ENCODE peak calls at places on chromosome 12, in ten cellular contexts. Z is transverse colon, A is GM12864, M is AG09309, J is H7, I is left lung, L is psoas muscle, E is IMR-90, K is PC-9, F is foreskin fibroblast. S is an unnamed sample.

GRCh38 chr12:64390275-64390851 is at the start of gene C12orf56:
- DNase-seq in E (no peak), I (no peak), F (peak), J (peak), K (no peak), M (no peak), A (no peak), L (peak), Z (peak), S (no peak)

GRCh38 chr12:88865537-88865936 is 285.3 kb upstream of the KITLG start:
- DNase-seq in Z (no peak), E (no peak), I (no peak), J (no peak), M (no peak), L (no peak), A (no peak), K (no peak), F (no peak), S (no peak)

GRCh38 chr12:68336754-68337343 is 4.7 kb upstream of the MDM1 start:
- DNase-seq in E (no peak), F (no peak), L (no peak), K (no peak), A (no peak), Z (peak), M (no peak), I (no peak), J (no peak), S (no peak)

GRCh38 chr12:57698414-57698813 is 4.5 kb downstream of the OS9 start:
- DNase-seq in A (no peak), I (no peak), E (no peak), Z (no peak), K (no peak), M (no peak), L (no peak), F (no peak), J (no peak), S (no peak)

GRCh38 chr12:2290091-2290490 is 237.3 kb downstream of the CACNA1C start:
- DNase-seq in A (no peak), L (no peak), J (no peak), I (no peak), Z (no peak), F (no peak), M (no peak), K (no peak), E (no peak), S (no peak)

GRCh38 chr12:21221072-21221471 is 90.1 kb downstream of the SLCO1B1 start:
- DNase-seq in K (no peak), L (no peak), I (no peak), F (no peak), E (no peak), M (no peak), A (no peak), Z (no peak), J (no peak), S (no peak)

GRCh38 chr12:82326905-82327503 is 31.2 kb downstream of the CCDC59 start:
- DNase-seq in A (no peak), I (no peak), M (peak), Z (no peak), K (no peak), L (no peak), E (peak), J (no peak), F (peak), S (no peak)

GRCh38 chr12:93242154-93242958 is 135.4 kb upstream of the NUDT4 start:
- DNase-seq in M (no peak), Z (no peak), F (peak), L (no peak), E (no peak), I (no peak), J (no peak), K (no peak), A (no peak), S (no peak)

GRCh38 chr12:15322164-15323054 is at the start of gene PTPRO:
- DNase-seq in I (no peak), A (no peak), L (peak), F (no peak), E (no peak), J (peak), Z (no peak), K (no peak), M (no peak), S (no peak)

GRCh38 chr12:91877022-91877421 is 268.6 kb downstream of the BTG1 start:
- DNase-seq in A (no peak), L (peak), J (no peak), K (no peak), E (peak), M (no peak), I (peak), Z (peak), F (peak), S (peak)

GRCh38 chr12:2893007-2893406 is 2.3 kb downstream of the TULP3 start:
- DNase-seq in I (no peak), M (peak), E (peak), L (peak), A (no peak), K (no peak), J (no peak), Z (no peak), F (peak), S (no peak)

GRCh38 chr12:94725375-94726168 is 75.2 kb upstream of the TMCC3 start:
- DNase-seq in E (peak), L (no peak), M (peak), J (peak), K (peak), A (peak), Z (peak), F (peak), I (no peak), S (no peak)

GRCh38 chr12:107379852-107380567 is 286.7 kb upstream of the CRY1 start:
- DNase-seq in K (peak), I (no peak), Z (peak), A (no peak), M (no peak), E (peak), L (no peak), J (no peak), F (peak), S (no peak)

GRCh38 chr12:5438671-5439200 is 6.8 kb downstream of the NTF3 start:
- DNase-seq in K (no peak), J (no peak), I (no peak), Z (no peak), F (no peak), M (no peak), A (no peak), E (no peak), L (no peak), S (no peak)

GRCh38 chr12:62434504-62435336 is 31.9 kb upstream of the MON2 start:
- DNase-seq in K (peak), L (no peak), Z (peak), E (no peak), M (no peak), A (no peak), J (peak), F (no peak), I (peak), S (no peak)

GRCh38 chr12:14689996-14690395 is 6.4 kb downstream of the GUCY2C start:
- DNase-seq in I (no peak), A (no peak), M (no peak), E (no peak), L (no peak), F (no peak), J (no peak), K (no peak), Z (no peak), S (no peak)

GRCh38 chr12:77062846-77063461 is 2.4 kb downstream of the E2F7 start:
- DNase-seq in M (no peak), F (peak), A (peak), K (no peak), J (no peak), L (no peak), I (no peak), E (peak), Z (no peak), S (no peak)

GRCh38 chr12:32698285-32698684 is 19.2 kb downstream of the DNM1L start:
- DNase-seq in J (no peak), A (no peak), Z (no peak), F (no peak), E (no peak), L (no peak), K (no peak), M (no peak), I (no peak), S (no peak)

GRCh38 chr12:113030875-113031525 is 25.5 kb upstream of the DTX1 start:
- DNase-seq in F (peak), Z (no peak), E (peak), J (peak), I (no peak), M (peak), A (no peak), K (peak), L (no peak), S (peak)

GRCh38 chr12:28162697-28163096 is 27.6 kb upstream of the CCDC91 start:
- DNase-seq in Z (no peak), E (no peak), A (no peak), L (no peak), I (no peak), K (no peak), F (no peak), J (no peak), M (no peak), S (no peak)

GRCh38 chr12:90237841-90238240 is 529.2 kb upstream of the ATP2B1 start:
- DNase-seq in A (no peak), M (no peak), J (no peak), E (no peak), Z (no peak), L (no peak), K (no peak), F (no peak), I (no peak), S (no peak)

GRCh38 chr12:14995583-14996425 is 23.0 kb downstream of the PDE6H start:
- DNase-seq in M (peak), E (peak), F (peak), A (no peak), Z (no peak), I (no peak), J (no peak), L (no peak), K (no peak), S (no peak)

GRCh38 chr12:43233861-43234260 is 318.1 kb downstream of the ADAMTS20 start:
- DNase-seq in A (no peak), Z (no peak), E (no peak), L (no peak), I (no peak), J (no peak), M (no peak), F (no peak), K (no peak), S (no peak)

GRCh38 chr12:49055978-49056754 is 4.4 kb downstream of the KMT2D start:
- DNase-seq in L (no peak), E (peak), F (peak), A (peak), I (peak), J (peak), Z (peak), K (no peak), M (peak), S (peak)

GRCh38 chr12:75443709-75444108 is 36.8 kb upstream of the GLIPR1 start:
- DNase-seq in F (no peak), K (no peak), M (no peak), Z (no peak), I (no peak), E (peak), L (no peak), A (no peak), J (no peak), S (no peak)

GRCh38 chr12:93449277-93449676 is 7.5 kb upstream of the UBE2N start:
- DNase-seq in F (no peak), J (no peak), K (no peak), L (no peak), A (no peak), M (no peak), I (no peak), E (no peak), Z (no peak), S (peak)

GRCh38 chr12:62260733-62261683 is 804 bp downstream of the USP15 start:
- DNase-seq in E (peak), Z (peak), F (no peak), L (no peak), J (peak), A (peak), K (peak), M (no peak), I (peak), S (peak)

GRCh38 chr12:40225984-40226602 is 1.3 kb downstream of the LRRK2 start:
- DNase-seq in A (peak), Z (no peak), E (no peak), L (no peak), J (no peak), I (no peak), M (no peak), K (no peak), F (no peak), S (no peak)

GRCh38 chr12:1886396-1887008 is 31.9 kb downstream of the CACNA2D4 start:
- DNase-seq in K (no peak), A (no peak), F (no peak), I (no peak), L (no peak), M (no peak), Z (no peak), E (no peak), J (peak), S (no peak)

GRCh38 chr12:22518067-22518719 is 26.1 kb downstream of the C2CD5 start:
- DNase-seq in J (no peak), Z (no peak), M (no peak), E (peak), L (no peak), I (no peak), K (no peak), A (no peak), F (no peak), S (no peak)

GRCh38 chr12:51687142-51687935 is 96.3 kb downstream of the SCN8A start:
- DNase-seq in E (peak), I (no peak), Z (peak), L (no peak), K (no peak), J (no peak), F (peak), A (no peak), M (peak), S (no peak)

GRCh38 chr12:130978785-130979184 is 25.1 kb downstream of the ADGRD1 start:
- DNase-seq in E (no peak), A (no peak), K (no peak), I (no peak), F (no peak), J (no peak), L (no peak), Z (no peak), M (no peak), S (no peak)

GRCh38 chr12:22121224-22121623 is 75.2 kb downstream of the CMAS start:
- DNase-seq in F (no peak), I (no peak), J (peak), M (no peak), A (no peak), L (no peak), E (no peak), Z (peak), K (peak), S (no peak)

GRCh38 chr12:131044136-131044535 is 90.4 kb downstream of the ADGRD1 start:
- DNase-seq in Z (no peak), F (no peak), J (peak), E (no peak), K (no peak), A (no peak), I (no peak), M (no peak), L (no peak), S (no peak)

GRCh38 chr12:24078318-24078765 is 128.9 kb upstream of the SOX5 start:
- DNase-seq in Z (no peak), L (no peak), K (no peak), F (no peak), E (peak), I (no peak), J (no peak), M (no peak), A (no peak), S (no peak)
- H3K4me3 ChIP-seq in Z (no peak), L (no peak), K (no peak), F (no peak), E (no peak), I (no peak), J (no peak), M (no peak), A (no peak), S (no peak)

GRCh38 chr12:121036810-121037326 is 2.2 kb downstream of the OASL start:
- DNase-seq in L (no peak), M (peak), K (no peak), I (no peak), Z (no peak), F (peak), E (peak), A (no peak), J (no peak), S (no peak)

GRCh38 chr12:121033625-121034349 is 5.3 kb downstream of the OASL start:
- DNase-seq in E (no peak), Z (no peak), J (no peak), K (peak), M (no peak), A (no peak), F (peak), L (no peak), I (no peak), S (peak)

GRCh38 chr12:121034906-121035305 is 4.1 kb downstream of the OASL start:
- DNase-seq in F (no peak), I (no peak), K (no peak), M (no peak), A (no peak), Z (no peak), E (no peak), J (no peak), L (no peak), S (no peak)

GRCh38 chr12:121043067-121043466 is 4.0 kb upstream of the OASL start:
- DNase-seq in J (no peak), F (no peak), M (no peak), A (no peak), K (no peak), L (no peak), Z (no peak), E (no peak), I (no peak), S (no peak)

DNA sequence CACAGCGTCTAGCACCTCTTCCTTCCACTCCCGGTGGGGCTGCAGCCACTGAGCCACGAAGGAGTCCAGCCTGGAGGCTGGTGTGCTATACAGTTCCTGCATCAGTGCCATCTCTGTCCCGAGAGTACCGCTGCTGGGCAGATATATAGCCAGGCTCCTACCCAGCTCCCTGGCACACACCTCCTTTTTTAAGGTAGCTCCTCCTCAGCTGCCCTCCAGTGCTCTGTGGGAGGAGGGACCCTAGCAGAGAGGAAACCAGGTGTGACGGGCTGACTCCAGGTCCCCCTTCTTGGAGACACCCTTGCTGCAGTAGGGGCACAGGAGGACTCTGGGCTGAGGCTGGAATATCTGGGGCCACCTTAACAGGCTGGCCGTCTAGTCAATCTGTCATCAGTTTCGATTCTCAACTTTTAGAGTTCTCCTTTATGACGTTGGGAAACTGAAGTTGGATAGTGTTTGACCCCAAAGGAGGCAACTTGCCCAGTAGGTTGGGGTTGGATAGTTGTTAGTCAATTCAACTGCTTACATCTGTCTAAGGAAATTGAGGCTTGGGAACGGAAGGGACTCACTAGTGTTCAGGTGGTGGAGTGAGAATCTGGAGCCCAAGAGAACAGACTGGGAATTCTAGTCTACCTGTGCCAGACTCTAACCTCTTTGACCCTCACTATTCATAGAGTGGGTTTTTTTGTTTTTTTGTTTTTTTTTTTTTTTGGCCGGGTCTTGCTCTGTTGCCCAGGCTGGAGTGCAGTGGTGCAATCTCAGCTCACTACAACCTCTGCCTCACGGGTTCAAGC is at the start of gene OASL:
- DNase-seq in A (no peak), L (no peak), I (peak), Z (peak), K (peak), M (peak), F (peak), E (no peak), J (no peak), S (peak)
- H3K4me3 ChIP-seq in A (peak), L (peak), I (peak), Z (peak), K (peak), M (peak), F (peak), E (no peak), J (no peak), S (peak)

GRCh38 chr12:108568653-108569154 is 6.3 kb downstream of the ISCU start:
- DNase-seq in Z (peak), I (no peak), M (no peak), E (no peak), F (no peak), L (no peak), A (peak), K (no peak), J (no peak), S (peak)
- H3K4me3 ChIP-seq in Z (no peak), I (no peak), M (no peak), E (no peak), F (no peak), L (no peak), A (peak), K (no peak), J (no peak), S (no peak)

DNA sequence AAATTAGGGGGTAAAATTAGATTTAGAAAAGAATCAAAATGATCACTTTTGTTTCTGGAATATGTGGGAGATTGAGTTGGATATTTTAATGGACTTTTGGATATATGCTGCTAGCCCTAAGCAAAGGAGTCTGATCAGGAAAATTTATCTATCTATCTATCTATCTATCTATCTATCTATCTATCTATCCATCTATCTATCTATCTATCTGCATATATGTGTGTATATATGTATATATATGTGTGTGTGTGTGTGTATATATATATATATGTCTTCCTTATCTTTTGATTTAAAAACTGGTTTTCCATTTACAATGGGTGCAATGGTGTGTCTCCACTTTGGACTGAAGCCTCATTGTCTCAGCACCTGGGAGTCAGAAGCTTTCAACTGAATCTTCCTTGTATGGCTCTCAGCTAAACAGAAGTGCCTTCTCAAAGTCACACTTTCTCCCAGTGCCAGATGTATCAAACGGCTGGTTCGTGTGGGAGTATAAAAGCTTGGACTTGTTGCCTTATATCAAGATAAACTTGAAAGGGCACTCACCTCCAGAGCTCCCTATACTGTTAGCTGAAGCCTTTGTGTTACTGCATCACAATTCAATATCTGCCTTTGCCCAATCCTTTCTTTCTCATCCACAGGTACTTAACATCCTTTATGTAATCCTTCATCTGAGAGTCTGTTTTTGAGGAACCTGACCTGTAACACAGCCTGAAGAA is 31.6 kb upstream of the CD69 start:
- DNase-seq in Z (no peak), K (no peak), F (no peak), L (no peak), E (no peak), A (no peak), M (no peak), I (no peak), J (no peak), S (no peak)
- H3K4me3 ChIP-seq in Z (no peak), K (no peak), F (no peak), L (no peak), E (no peak), A (no peak), M (no peak), I (no peak), J (no peak), S (no peak)

DNA sequence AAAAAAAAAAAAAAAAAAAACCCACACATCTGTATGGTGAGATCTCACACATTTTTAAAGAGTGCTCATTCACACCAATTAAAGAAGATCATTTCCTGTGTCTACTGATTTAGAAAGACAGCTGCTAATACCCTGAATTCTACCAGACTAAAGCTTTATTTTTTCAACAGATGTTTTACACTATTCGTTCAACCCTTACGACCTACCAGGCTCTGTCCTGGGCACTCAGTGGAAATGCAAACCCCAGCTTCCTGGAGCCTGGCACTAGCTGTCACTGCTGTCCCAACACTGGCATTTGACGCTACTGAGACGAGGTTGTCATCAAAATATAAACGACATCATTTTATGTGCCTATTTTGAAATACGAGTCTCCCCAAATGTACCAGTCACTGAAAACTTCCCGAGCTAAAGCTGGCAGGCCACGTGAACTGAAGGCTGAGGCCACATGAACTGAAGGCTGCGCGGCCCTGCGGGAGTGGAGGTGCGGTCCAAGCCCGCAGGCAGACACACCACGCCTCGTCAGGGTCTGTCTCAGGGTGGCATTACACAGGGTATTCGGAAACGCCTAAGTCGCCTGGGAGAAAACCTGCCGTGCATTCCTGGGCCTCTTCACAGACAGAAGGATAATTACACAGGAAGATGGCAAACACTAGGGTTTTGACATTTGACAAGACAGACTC is 27.2 kb downstream of the SLC15A4 start:
- DNase-seq in Z (no peak), F (no peak), M (no peak), J (no peak), L (no peak), A (no peak), E (no peak), K (no peak), I (no peak), S (no peak)
- H3K4me3 ChIP-seq in Z (no peak), F (no peak), M (no peak), J (no peak), L (no peak), A (no peak), E (no peak), K (no peak), I (no peak), S (no peak)

S was measured in DND-41.